ENCODE peak calls at places on chromosomes 6 and 20, in nine cellular contexts. One of them, this sample, is unnamed.

GRCh38 chr6:135935951-135936601 is 84.6 kb downstream of the PDE7B start:
- DNase-seq in esophagus squamous epithelium: no peak
- DNase-seq in fibroblast of mammary gland: peak
- DNase-seq in H54: no peak
- DNase-seq in NCI-H526 treated with DMSO at 0.1 percent for 48 hours: peak
- DNase-seq in activated CD8-positive, alpha-beta T cell treated with anti-CD3 and anti-CD28 coated beads for 36 hours: no peak
- DNase-seq in neural crest cell: no peak
- DNase-seq in fibroblast of villous mesenchyme: peak
- DNase-seq in AG20443: peak
- DNase-seq in this sample: no peak

GRCh38 chr6:138088307-138088744 is 18.9 kb downstream of the PERP start:
- DNase-seq in H54: no peak
- DNase-seq in AG20443: peak
- DNase-seq in fibroblast of mammary gland: peak
- DNase-seq in fibroblast of villous mesenchyme: peak
- DNase-seq in NCI-H526 treated with DMSO at 0.1 percent for 48 hours: no peak
- DNase-seq in activated CD8-positive, alpha-beta T cell treated with anti-CD3 and anti-CD28 coated beads for 36 hours: no peak
- DNase-seq in esophagus squamous epithelium: no peak
- DNase-seq in neural crest cell: no peak
- DNase-seq in this sample: peak

GRCh38 chr6:159716247-159717086 is 10.8 kb upstream of the WTAP start:
- DNase-seq in NCI-H526 treated with DMSO at 0.1 percent for 48 hours: no peak
- DNase-seq in H54: no peak
- DNase-seq in esophagus squamous epithelium: no peak
- DNase-seq in activated CD8-positive, alpha-beta T cell treated with anti-CD3 and anti-CD28 coated beads for 36 hours: no peak
- DNase-seq in fibroblast of villous mesenchyme: peak
- DNase-seq in AG20443: peak
- DNase-seq in fibroblast of mammary gland: peak
- DNase-seq in neural crest cell: no peak
- DNase-seq in this sample: no peak

GRCh38 chr6:158008894-158009891 is 27.5 kb downstream of the SYNJ2 start:
- DNase-seq in NCI-H526 treated with DMSO at 0.1 percent for 48 hours: no peak
- DNase-seq in H54: no peak
- DNase-seq in neural crest cell: no peak
- DNase-seq in esophagus squamous epithelium: no peak
- DNase-seq in fibroblast of villous mesenchyme: peak
- DNase-seq in fibroblast of mammary gland: peak
- DNase-seq in AG20443: peak
- DNase-seq in activated CD8-positive, alpha-beta T cell treated with anti-CD3 and anti-CD28 coated beads for 36 hours: peak
- DNase-seq in this sample: no peak

GRCh38 chr6:26064619-26065257 is 22.5 kb upstream of the HFE start:
- DNase-seq in neural crest cell: peak
- DNase-seq in H54: no peak
- DNase-seq in activated CD8-positive, alpha-beta T cell treated with anti-CD3 and anti-CD28 coated beads for 36 hours: peak
- DNase-seq in esophagus squamous epithelium: no peak
- DNase-seq in AG20443: no peak
- DNase-seq in fibroblast of mammary gland: peak
- DNase-seq in NCI-H526 treated with DMSO at 0.1 percent for 48 hours: peak
- DNase-seq in fibroblast of villous mesenchyme: peak
- DNase-seq in this sample: peak

GRCh38 chr6:20548264-20548663 is 14.0 kb downstream of the CDKAL1 start:
- DNase-seq in esophagus squamous epithelium: no peak
- DNase-seq in AG20443: no peak
- DNase-seq in fibroblast of villous mesenchyme: no peak
- DNase-seq in fibroblast of mammary gland: no peak
- DNase-seq in H54: no peak
- DNase-seq in activated CD8-positive, alpha-beta T cell treated with anti-CD3 and anti-CD28 coated beads for 36 hours: no peak
- DNase-seq in NCI-H526 treated with DMSO at 0.1 percent for 48 hours: no peak
- DNase-seq in neural crest cell: no peak
- DNase-seq in this sample: no peak

GRCh38 chr20:63774348-63774735 is 34.8 kb downstream of the SLC2A4RG start:
- DNase-seq in NCI-H526 treated with DMSO at 0.1 percent for 48 hours: no peak
- DNase-seq in fibroblast of mammary gland: no peak
- DNase-seq in neural crest cell: no peak
- DNase-seq in AG20443: peak
- DNase-seq in H54: no peak
- DNase-seq in fibroblast of villous mesenchyme: no peak
- DNase-seq in activated CD8-positive, alpha-beta T cell treated with anti-CD3 and anti-CD28 coated beads for 36 hours: no peak
- DNase-seq in esophagus squamous epithelium: no peak
- DNase-seq in this sample: no peak

GRCh38 chr6:13120483-13121482 is 207.6 kb downstream of the TBC1D7 start:
- DNase-seq in esophagus squamous epithelium: no peak
- DNase-seq in fibroblast of villous mesenchyme: no peak
- DNase-seq in NCI-H526 treated with DMSO at 0.1 percent for 48 hours: no peak
- DNase-seq in AG20443: no peak
- DNase-seq in fibroblast of mammary gland: no peak
- DNase-seq in activated CD8-positive, alpha-beta T cell treated with anti-CD3 and anti-CD28 coated beads for 36 hours: no peak
- DNase-seq in H54: no peak
- DNase-seq in neural crest cell: no peak
- DNase-seq in this sample: no peak

GRCh38 chr20:22490287-22491187 is 93.8 kb downstream of the FOXA2 start:
- DNase-seq in activated CD8-positive, alpha-beta T cell treated with anti-CD3 and anti-CD28 coated beads for 36 hours: no peak
- DNase-seq in fibroblast of villous mesenchyme: no peak
- DNase-seq in fibroblast of mammary gland: peak
- DNase-seq in NCI-H526 treated with DMSO at 0.1 percent for 48 hours: peak
- DNase-seq in neural crest cell: no peak
- DNase-seq in H54: no peak
- DNase-seq in esophagus squamous epithelium: no peak
- DNase-seq in AG20443: no peak
- DNase-seq in this sample: no peak

GRCh38 chr20:48648482-48649051 is 179.2 kb downstream of the PREX1 start:
- DNase-seq in neural crest cell: no peak
- DNase-seq in H54: no peak
- DNase-seq in fibroblast of villous mesenchyme: no peak
- DNase-seq in activated CD8-positive, alpha-beta T cell treated with anti-CD3 and anti-CD28 coated beads for 36 hours: no peak
- DNase-seq in esophagus squamous epithelium: no peak
- DNase-seq in fibroblast of mammary gland: no peak
- DNase-seq in AG20443: no peak
- DNase-seq in NCI-H526 treated with DMSO at 0.1 percent for 48 hours: no peak
- DNase-seq in this sample: no peak

GRCh38 chr6:19699990-19700389 is 137.2 kb upstream of the ID4 start:
- DNase-seq in fibroblast of mammary gland: no peak
- DNase-seq in AG20443: no peak
- DNase-seq in esophagus squamous epithelium: no peak
- DNase-seq in activated CD8-positive, alpha-beta T cell treated with anti-CD3 and anti-CD28 coated beads for 36 hours: no peak
- DNase-seq in fibroblast of villous mesenchyme: no peak
- DNase-seq in H54: no peak
- DNase-seq in neural crest cell: no peak
- DNase-seq in NCI-H526 treated with DMSO at 0.1 percent for 48 hours: no peak
- DNase-seq in this sample: no peak

GRCh38 chr6:5894357-5894756 is 112.4 kb downstream of the NRN1 start:
- DNase-seq in esophagus squamous epithelium: no peak
- DNase-seq in activated CD8-positive, alpha-beta T cell treated with anti-CD3 and anti-CD28 coated beads for 36 hours: no peak
- DNase-seq in AG20443: no peak
- DNase-seq in H54: no peak
- DNase-seq in fibroblast of villous mesenchyme: no peak
- DNase-seq in NCI-H526 treated with DMSO at 0.1 percent for 48 hours: no peak
- DNase-seq in neural crest cell: no peak
- DNase-seq in fibroblast of mammary gland: no peak
- DNase-seq in this sample: no peak

GRCh38 chr6:104887350-104887749 is 27.6 kb upstream of the HACE1 start:
- DNase-seq in fibroblast of mammary gland: peak
- DNase-seq in neural crest cell: no peak
- DNase-seq in AG20443: peak
- DNase-seq in activated CD8-positive, alpha-beta T cell treated with anti-CD3 and anti-CD28 coated beads for 36 hours: peak
- DNase-seq in esophagus squamous epithelium: no peak
- DNase-seq in NCI-H526 treated with DMSO at 0.1 percent for 48 hours: no peak
- DNase-seq in fibroblast of villous mesenchyme: peak
- DNase-seq in H54: no peak
- DNase-seq in this sample: no peak

GRCh38 chr6:164178933-164179332 is 764.4 kb downstream of the QKI start:
- DNase-seq in fibroblast of mammary gland: no peak
- DNase-seq in esophagus squamous epithelium: no peak
- DNase-seq in H54: no peak
- DNase-seq in NCI-H526 treated with DMSO at 0.1 percent for 48 hours: no peak
- DNase-seq in fibroblast of villous mesenchyme: no peak
- DNase-seq in activated CD8-positive, alpha-beta T cell treated with anti-CD3 and anti-CD28 coated beads for 36 hours: no peak
- DNase-seq in AG20443: no peak
- DNase-seq in neural crest cell: no peak
- DNase-seq in this sample: no peak

GRCh38 chr6:127864701-127865100 is 36.2 kb downstream of the THEMIS start:
- DNase-seq in activated CD8-positive, alpha-beta T cell treated with anti-CD3 and anti-CD28 coated beads for 36 hours: no peak
- DNase-seq in fibroblast of villous mesenchyme: no peak
- DNase-seq in AG20443: no peak
- DNase-seq in H54: no peak
- DNase-seq in fibroblast of mammary gland: no peak
- DNase-seq in esophagus squamous epithelium: no peak
- DNase-seq in NCI-H526 treated with DMSO at 0.1 percent for 48 hours: no peak
- DNase-seq in neural crest cell: no peak
- DNase-seq in this sample: no peak

GRCh38 chr6:53133961-53134360 is 14.7 kb downstream of the GCM1 start:
- DNase-seq in AG20443: no peak
- DNase-seq in neural crest cell: no peak
- DNase-seq in NCI-H526 treated with DMSO at 0.1 percent for 48 hours: no peak
- DNase-seq in H54: no peak
- DNase-seq in esophagus squamous epithelium: no peak
- DNase-seq in fibroblast of villous mesenchyme: no peak
- DNase-seq in activated CD8-positive, alpha-beta T cell treated with anti-CD3 and anti-CD28 coated beads for 36 hours: no peak
- DNase-seq in fibroblast of mammary gland: no peak
- DNase-seq in this sample: no peak

GRCh38 chr20:4603724-4604123 is 118.0 kb upstream of the PRND start:
- DNase-seq in fibroblast of mammary gland: peak
- DNase-seq in H54: no peak
- DNase-seq in AG20443: no peak
- DNase-seq in neural crest cell: no peak
- DNase-seq in fibroblast of villous mesenchyme: peak
- DNase-seq in activated CD8-positive, alpha-beta T cell treated with anti-CD3 and anti-CD28 coated beads for 36 hours: no peak
- DNase-seq in NCI-H526 treated with DMSO at 0.1 percent for 48 hours: no peak
- DNase-seq in esophagus squamous epithelium: no peak
- DNase-seq in this sample: no peak

This sample was measured in HCT116.